ENCODE peak calls at places on chromosomes 2 and 18, in seven cellular contexts. A is GM10248; U is activated CD4-positive, alpha-beta T cell treated with anti-CD3 and anti-CD28 coated beads, Interleukin-2, amount 10 ng/mL, durations not matched to agents 24 days and 14 days; F is choroid plexus epithelial cell; W is upper lobe of right lung; V is germinal center; P is CD4-positive, alpha-beta memory T cell. S is an unnamed sample.

GRCh38 chr18:50559750-50560680 is at the start of gene MAPK4:
- DNase-seq in A (peak; percentile 54), U (peak; percentile 68), F (peak; percentile 33), W (peak; percentile 78), V (peak; percentile 45), P (no peak), S (peak; percentile 84)

GRCh38 chr18:65103864-65104263 is 646.9 kb upstream of the CDH7 start:
- DNase-seq in A (no peak), U (no peak), F (no peak), W (no peak), V (no peak), P (no peak), S (no peak)

GRCh38 chr2:143808166-143808565 is 678.9 kb downstream of the ARHGAP15 start:
- DNase-seq in A (no peak), U (no peak), F (no peak), W (no peak), V (no peak), P (no peak), S (no peak)

GRCh38 chr2:8494589-8494988 is 187.3 kb upstream of the ID2 start:
- DNase-seq in A (no peak), U (no peak), F (no peak), W (no peak), V (no peak), P (no peak), S (peak; percentile 86)

GRCh38 chr2:45287040-45287439 is 277.8 kb upstream of the SIX2 start:
- DNase-seq in A (no peak), U (no peak), F (no peak), W (no peak), V (no peak), P (no peak), S (no peak)

GRCh38 chr2:99698896-99699295 is 209.1 kb upstream of the REV1 start:
- DNase-seq in A (no peak), U (no peak), F (peak; percentile 26), W (no peak), V (no peak), P (no peak), S (no peak)

GRCh38 chr18:79765491-79766245 is 32.1 kb upstream of the KCNG2 start:
- DNase-seq in A (no peak), U (no peak), F (no peak), W (peak; percentile 23), V (no peak), P (no peak), S (no peak)

GRCh38 chr2:128573116-128573515 is 254.4 kb upstream of the HS6ST1 start:
- DNase-seq in A (no peak), U (no peak), F (no peak), W (peak; percentile 11), V (no peak), P (no peak), S (peak; percentile 27)

GRCh38 chr2:68925298-68925885 is 27.3 kb downstream of the GKN2 start:
- DNase-seq in A (peak; percentile 58), U (peak; percentile 90), F (peak; percentile 74), W (no peak), V (peak; percentile 75), P (peak; percentile 73), S (no peak)

GRCh38 chr2:199223791-199224190 is 233.9 kb downstream of the SATB2 start:
- DNase-seq in A (no peak), U (no peak), F (peak; percentile 5), W (no peak), V (no peak), P (no peak), S (no peak)

GRCh38 chr2:214310319-214310718 is 100.5 kb upstream of the VWC2L start:
- DNase-seq in A (no peak), U (no peak), F (peak; percentile 12), W (no peak), V (no peak), P (no peak), S (no peak)

GRCh38 chr2:165420231-165420630 is 49.3 kb upstream of the CSRNP3 start:
- DNase-seq in A (no peak), U (no peak), F (no peak), W (no peak), V (no peak), P (no peak), S (no peak)

GRCh38 chr2:72124391-72124790 is 23.3 kb downstream of the CYP26B1 start:
- DNase-seq in A (no peak), U (no peak), F (no peak), W (no peak), V (no peak), P (no peak), S (no peak)

GRCh38 chr18:77093067-77093430 is 39.5 kb downstream of the MBP start:
- DNase-seq in A (no peak), U (no peak), F (no peak), W (no peak), V (no peak), P (no peak), S (peak; percentile 68)

GRCh38 chr2:21367421-21367820 is 243.7 kb downstream of the TDRD15 start:
- DNase-seq in A (no peak), U (no peak), F (peak; percentile 16), W (no peak), V (no peak), P (no peak), S (no peak)

GRCh38 chr18:37430346-37431076 is 135.1 kb downstream of the CELF4 start:
- DNase-seq in A (no peak), U (no peak), F (no peak), W (no peak), V (no peak), P (no peak), S (no peak)

GRCh38 chr18:60448487-60449267 is 76.1 kb upstream of the MC4R start:
- DNase-seq in A (no peak), U (no peak), F (no peak), W (no peak), V (no peak), P (no peak), S (no peak)

GRCh38 chr2:162838141-162838500 is 446 bp downstream of the KCNH7 start:
- DNase-seq in A (no peak), U (no peak), F (no peak), W (no peak), V (no peak), P (no peak), S (no peak)

GRCh38 chr2:209933499-209934458 is 68.7 kb upstream of the RPE start:
- DNase-seq in A (no peak), U (no peak), F (peak; percentile 85), W (no peak), V (no peak), P (no peak), S (no peak)

GRCh38 chr2:176562359-176563043 is 293.3 kb downstream of the MTX2 start:
- DNase-seq in A (no peak), U (no peak), F (peak; percentile 58), W (no peak), V (no peak), P (no peak), S (no peak)

GRCh38 chr18:9862686-9863085 is 23.1 kb upstream of the TXNDC2 start:
- DNase-seq in A (no peak), U (no peak), F (no peak), W (no peak), V (no peak), P (no peak), S (no peak)

GRCh38 chr2:47867205-47867604 is 39.1 kb downstream of the FBXO11 start:
- DNase-seq in A (no peak), U (no peak), F (peak; percentile 72), W (no peak), V (no peak), P (no peak), S (no peak)

GRCh38 chr18:6601241-6601640 is 128.3 kb upstream of the ARHGAP28 start:
- DNase-seq in A (no peak), U (no peak), F (peak; percentile 32), W (no peak), V (no peak), P (no peak), S (no peak)

GRCh38 chr2:61096438-61096837 is 30.8 kb downstream of the SANBR start:
- DNase-seq in A (no peak), U (no peak), F (no peak), W (no peak), V (no peak), P (no peak), S (no peak)

GRCh38 chr2:233690444-233690843 is 2.2 kb upstream of the UGT1A6 start:
- DNase-seq in A (no peak), U (no peak), F (peak; percentile 15), W (no peak), V (no peak), P (no peak), S (no peak)

GRCh38 chr2:182784777-182785176 is 68.7 kb downstream of the DNAJC10 start:
- DNase-seq in A (peak; percentile 9), U (no peak), F (peak; percentile 82), W (no peak), V (no peak), P (no peak), S (no peak)

GRCh38 chr2:20424300-20425290 is 22.3 kb upstream of the RHOB start:
- DNase-seq in A (peak; percentile 64), U (peak; percentile 75), F (peak; percentile 87), W (peak; percentile 73), V (peak; percentile 30), P (no peak), S (no peak)

GRCh38 chr2:10447300-10448207 is 573 bp downstream of the ODC1 start:
- DNase-seq in A (peak; percentile 78), U (no peak), F (peak; percentile 51), W (peak; percentile 89), V (peak; percentile 71), P (no peak), S (no peak)

GRCh38 chr18:6219116-6219717 is 195.5 kb downstream of the L3MBTL4 start:
- DNase-seq in A (peak; percentile 42), U (peak; percentile 64), F (peak; percentile 83), W (no peak), V (peak; percentile 65), P (no peak), S (no peak)

GRCh38 chr18:58965930-58966662 is 101.4 kb downstream of the ZNF532 start:
- DNase-seq in A (no peak), U (no peak), F (no peak), W (no peak), V (no peak), P (no peak), S (no peak)

S was measured in kidney.